ENCODE peak calls at places on chromosomes 11 and 22, in seven cellular contexts. One of them, this sample, is unnamed.
A peak's percentile ranks its signal among the peaks of the same experiment; 100 is the strongest.

GRCh38 chr11:2930705-2931415 is 1.6 kb upstream of the PHLDA2 start:
- DNase-seq in LoVo: peak; percentile 88
- DNase-seq in cardiac fibroblast: peak; percentile 51
- DNase-seq in stimulated activated CD8-positive, alpha-beta memory T cell treated with anti-CD3 and anti-CD28 coated beads, Interleukin-4, amount 100 ng/mL, for 48 hours: peak; percentile 69
- DNase-seq in H4: peak; percentile 71
- DNase-seq in activated CD4-positive, alpha-beta T cell treated with anti-CD3 and anti-CD28 coated beads, Interleukin-2, amount 10 ng/mL, durations not matched to agents 24 days and 14 days: peak; percentile 83
- DNase-seq in CD8-positive, alpha-beta memory T cell: peak; percentile 18
- DNase-seq in this sample: peak; percentile 44

GRCh38 chr11:12189543-12190235 is 79.3 kb downstream of the MICAL2 start:
- DNase-seq in stimulated activated CD8-positive, alpha-beta memory T cell treated with anti-CD3 and anti-CD28 coated beads, Interleukin-4, amount 100 ng/mL, for 48 hours: peak; percentile 61
- DNase-seq in H4: no peak
- DNase-seq in LoVo: no peak
- DNase-seq in CD8-positive, alpha-beta memory T cell: peak; percentile 36
- DNase-seq in activated CD4-positive, alpha-beta T cell treated with anti-CD3 and anti-CD28 coated beads, Interleukin-2, amount 10 ng/mL, durations not matched to agents 24 days and 14 days: peak; percentile 73
- DNase-seq in cardiac fibroblast: no peak
- DNase-seq in this sample: peak; percentile 49

GRCh38 chr22:36068776-36069344 is 40.2 kb upstream of the RBFOX2 start:
- DNase-seq in stimulated activated CD8-positive, alpha-beta memory T cell treated with anti-CD3 and anti-CD28 coated beads, Interleukin-4, amount 100 ng/mL, for 48 hours: no peak
- DNase-seq in H4: no peak
- DNase-seq in cardiac fibroblast: no peak
- DNase-seq in LoVo: no peak
- DNase-seq in CD8-positive, alpha-beta memory T cell: no peak
- DNase-seq in activated CD4-positive, alpha-beta T cell treated with anti-CD3 and anti-CD28 coated beads, Interleukin-2, amount 10 ng/mL, durations not matched to agents 24 days and 14 days: no peak
- DNase-seq in this sample: no peak

GRCh38 chr11:10317281-10317755 is 12.4 kb downstream of the ADM start:
- DNase-seq in H4: no peak
- DNase-seq in stimulated activated CD8-positive, alpha-beta memory T cell treated with anti-CD3 and anti-CD28 coated beads, Interleukin-4, amount 100 ng/mL, for 48 hours: no peak
- DNase-seq in CD8-positive, alpha-beta memory T cell: no peak
- DNase-seq in cardiac fibroblast: no peak
- DNase-seq in activated CD4-positive, alpha-beta T cell treated with anti-CD3 and anti-CD28 coated beads, Interleukin-2, amount 10 ng/mL, durations not matched to agents 24 days and 14 days: no peak
- DNase-seq in LoVo: no peak
- DNase-seq in this sample: no peak

GRCh38 chr22:38257650-38258246 is 15.1 kb downstream of the TMEM184B start:
- DNase-seq in cardiac fibroblast: no peak
- DNase-seq in stimulated activated CD8-positive, alpha-beta memory T cell treated with anti-CD3 and anti-CD28 coated beads, Interleukin-4, amount 100 ng/mL, for 48 hours: no peak
- DNase-seq in H4: no peak
- DNase-seq in activated CD4-positive, alpha-beta T cell treated with anti-CD3 and anti-CD28 coated beads, Interleukin-2, amount 10 ng/mL, durations not matched to agents 24 days and 14 days: no peak
- DNase-seq in CD8-positive, alpha-beta memory T cell: no peak
- DNase-seq in LoVo: no peak
- DNase-seq in this sample: no peak

GRCh38 chr22:44366372-44367310 is 53.9 kb upstream of the SHISAL1 start:
- DNase-seq in cardiac fibroblast: no peak
- DNase-seq in CD8-positive, alpha-beta memory T cell: no peak
- DNase-seq in stimulated activated CD8-positive, alpha-beta memory T cell treated with anti-CD3 and anti-CD28 coated beads, Interleukin-4, amount 100 ng/mL, for 48 hours: no peak
- DNase-seq in LoVo: no peak
- DNase-seq in H4: no peak
- DNase-seq in activated CD4-positive, alpha-beta T cell treated with anti-CD3 and anti-CD28 coated beads, Interleukin-2, amount 10 ng/mL, durations not matched to agents 24 days and 14 days: no peak
- DNase-seq in this sample: no peak

GRCh38 chr11:90243534-90243933 is 20.7 kb upstream of the CHORDC1 start:
- DNase-seq in CD8-positive, alpha-beta memory T cell: no peak
- DNase-seq in stimulated activated CD8-positive, alpha-beta memory T cell treated with anti-CD3 and anti-CD28 coated beads, Interleukin-4, amount 100 ng/mL, for 48 hours: no peak
- DNase-seq in activated CD4-positive, alpha-beta T cell treated with anti-CD3 and anti-CD28 coated beads, Interleukin-2, amount 10 ng/mL, durations not matched to agents 24 days and 14 days: no peak
- DNase-seq in LoVo: no peak
- DNase-seq in H4: no peak
- DNase-seq in cardiac fibroblast: no peak
- DNase-seq in this sample: no peak

GRCh38 chr11:112017538-112017937 is 7.7 kb upstream of the DLAT start:
- DNase-seq in stimulated activated CD8-positive, alpha-beta memory T cell treated with anti-CD3 and anti-CD28 coated beads, Interleukin-4, amount 100 ng/mL, for 48 hours: no peak
- DNase-seq in H4: no peak
- DNase-seq in activated CD4-positive, alpha-beta T cell treated with anti-CD3 and anti-CD28 coated beads, Interleukin-2, amount 10 ng/mL, durations not matched to agents 24 days and 14 days: peak; percentile 35
- DNase-seq in CD8-positive, alpha-beta memory T cell: no peak
- DNase-seq in LoVo: no peak
- DNase-seq in cardiac fibroblast: peak; percentile 61
- DNase-seq in this sample: peak; percentile 69

GRCh38 chr11:83156996-83157754 is at the start of gene PCF11:
- DNase-seq in activated CD4-positive, alpha-beta T cell treated with anti-CD3 and anti-CD28 coated beads, Interleukin-2, amount 10 ng/mL, durations not matched to agents 24 days and 14 days: peak; percentile 98
- DNase-seq in cardiac fibroblast: peak; percentile 100
- DNase-seq in CD8-positive, alpha-beta memory T cell: no peak
- DNase-seq in stimulated activated CD8-positive, alpha-beta memory T cell treated with anti-CD3 and anti-CD28 coated beads, Interleukin-4, amount 100 ng/mL, for 48 hours: no peak
- DNase-seq in H4: no peak
- DNase-seq in LoVo: no peak
- DNase-seq in this sample: no peak

GRCh38 chr22:28977481-28977971 is 84.1 kb downstream of the C22orf31 start:
- DNase-seq in H4: no peak
- DNase-seq in activated CD4-positive, alpha-beta T cell treated with anti-CD3 and anti-CD28 coated beads, Interleukin-2, amount 10 ng/mL, durations not matched to agents 24 days and 14 days: no peak
- DNase-seq in LoVo: no peak
- DNase-seq in cardiac fibroblast: peak; percentile 27
- DNase-seq in stimulated activated CD8-positive, alpha-beta memory T cell treated with anti-CD3 and anti-CD28 coated beads, Interleukin-4, amount 100 ng/mL, for 48 hours: no peak
- DNase-seq in CD8-positive, alpha-beta memory T cell: no peak
- DNase-seq in this sample: peak; percentile 87

GRCh38 chr11:132910016-132910760 is 622.1 kb downstream of the OPCML start:
- DNase-seq in stimulated activated CD8-positive, alpha-beta memory T cell treated with anti-CD3 and anti-CD28 coated beads, Interleukin-4, amount 100 ng/mL, for 48 hours: no peak
- DNase-seq in H4: no peak
- DNase-seq in activated CD4-positive, alpha-beta T cell treated with anti-CD3 and anti-CD28 coated beads, Interleukin-2, amount 10 ng/mL, durations not matched to agents 24 days and 14 days: no peak
- DNase-seq in CD8-positive, alpha-beta memory T cell: no peak
- DNase-seq in LoVo: no peak
- DNase-seq in cardiac fibroblast: no peak
- DNase-seq in this sample: no peak

GRCh38 chr11:123122341-123122740 is 60.4 kb upstream of the HSPA8 start:
- DNase-seq in LoVo: no peak
- DNase-seq in CD8-positive, alpha-beta memory T cell: no peak
- DNase-seq in cardiac fibroblast: peak; percentile 75
- DNase-seq in stimulated activated CD8-positive, alpha-beta memory T cell treated with anti-CD3 and anti-CD28 coated beads, Interleukin-4, amount 100 ng/mL, for 48 hours: no peak
- DNase-seq in activated CD4-positive, alpha-beta T cell treated with anti-CD3 and anti-CD28 coated beads, Interleukin-2, amount 10 ng/mL, durations not matched to agents 24 days and 14 days: no peak
- DNase-seq in H4: peak; percentile 48
- DNase-seq in this sample: peak; percentile 52

GRCh38 chr11:10329935-10330334 is 25.1 kb downstream of the ADM start:
- DNase-seq in stimulated activated CD8-positive, alpha-beta memory T cell treated with anti-CD3 and anti-CD28 coated beads, Interleukin-4, amount 100 ng/mL, for 48 hours: no peak
- DNase-seq in cardiac fibroblast: peak; percentile 95
- DNase-seq in CD8-positive, alpha-beta memory T cell: no peak
- DNase-seq in LoVo: no peak
- DNase-seq in activated CD4-positive, alpha-beta T cell treated with anti-CD3 and anti-CD28 coated beads, Interleukin-2, amount 10 ng/mL, durations not matched to agents 24 days and 14 days: no peak
- DNase-seq in H4: no peak
- DNase-seq in this sample: peak; percentile 36

GRCh38 chr11:5369793-5370192 is 13.8 kb upstream of the OR51M1 start:
- DNase-seq in activated CD4-positive, alpha-beta T cell treated with anti-CD3 and anti-CD28 coated beads, Interleukin-2, amount 10 ng/mL, durations not matched to agents 24 days and 14 days: no peak
- DNase-seq in stimulated activated CD8-positive, alpha-beta memory T cell treated with anti-CD3 and anti-CD28 coated beads, Interleukin-4, amount 100 ng/mL, for 48 hours: no peak
- DNase-seq in CD8-positive, alpha-beta memory T cell: no peak
- DNase-seq in LoVo: no peak
- DNase-seq in H4: no peak
- DNase-seq in cardiac fibroblast: peak; percentile 72
- DNase-seq in this sample: no peak

GRCh38 chr22:47161631-47162030 is 399.2 kb downstream of the TBC1D22A start:
- DNase-seq in H4: no peak
- DNase-seq in cardiac fibroblast: no peak
- DNase-seq in stimulated activated CD8-positive, alpha-beta memory T cell treated with anti-CD3 and anti-CD28 coated beads, Interleukin-4, amount 100 ng/mL, for 48 hours: no peak
- DNase-seq in activated CD4-positive, alpha-beta T cell treated with anti-CD3 and anti-CD28 coated beads, Interleukin-2, amount 10 ng/mL, durations not matched to agents 24 days and 14 days: no peak
- DNase-seq in CD8-positive, alpha-beta memory T cell: no peak
- DNase-seq in LoVo: no peak
- DNase-seq in this sample: peak; percentile 69

GRCh38 chr11:72786305-72787261 is 7.3 kb downstream of the STARD10 start:
- DNase-seq in LoVo: peak; percentile 47
- DNase-seq in stimulated activated CD8-positive, alpha-beta memory T cell treated with anti-CD3 and anti-CD28 coated beads, Interleukin-4, amount 100 ng/mL, for 48 hours: no peak
- DNase-seq in cardiac fibroblast: no peak
- DNase-seq in H4: no peak
- DNase-seq in CD8-positive, alpha-beta memory T cell: no peak
- DNase-seq in activated CD4-positive, alpha-beta T cell treated with anti-CD3 and anti-CD28 coated beads, Interleukin-2, amount 10 ng/mL, durations not matched to agents 24 days and 14 days: no peak
- DNase-seq in this sample: no peak

GRCh38 chr22:24948356-24949202 is 2.1 kb upstream of the LHFPL7 start:
- DNase-seq in stimulated activated CD8-positive, alpha-beta memory T cell treated with anti-CD3 and anti-CD28 coated beads, Interleukin-4, amount 100 ng/mL, for 48 hours: no peak
- DNase-seq in H4: no peak
- DNase-seq in LoVo: no peak
- DNase-seq in cardiac fibroblast: no peak
- DNase-seq in CD8-positive, alpha-beta memory T cell: no peak
- DNase-seq in activated CD4-positive, alpha-beta T cell treated with anti-CD3 and anti-CD28 coated beads, Interleukin-2, amount 10 ng/mL, durations not matched to agents 24 days and 14 days: no peak
- DNase-seq in this sample: no peak

GRCh38 chr22:46752911-46753310 is 9.5 kb upstream of the TBC1D22A start:
- DNase-seq in activated CD4-positive, alpha-beta T cell treated with anti-CD3 and anti-CD28 coated beads, Interleukin-2, amount 10 ng/mL, durations not matched to agents 24 days and 14 days: no peak
- DNase-seq in LoVo: no peak
- DNase-seq in H4: no peak
- DNase-seq in CD8-positive, alpha-beta memory T cell: no peak
- DNase-seq in stimulated activated CD8-positive, alpha-beta memory T cell treated with anti-CD3 and anti-CD28 coated beads, Interleukin-4, amount 100 ng/mL, for 48 hours: no peak
- DNase-seq in cardiac fibroblast: no peak
- DNase-seq in this sample: no peak

This sample was measured in myocyte.